ENCODE peak calls at places on chromosomes 3 and 15, in nine cellular contexts. I is heart left ventricle, H is neural crest cell, M is RWPE1, A is tibial artery, Z is pancreas, E is cardiac muscle cell, S is kidney epithelial cell, K is HL-60. U is an unnamed sample.
A peak's percentile ranks its signal among the peaks of the same experiment; 100 is the strongest.

GRCh38 chr3:73926360-73927202 is 301.8 kb upstream of the PDZRN3 start:
- DNase-seq in I (no peak), H (no peak), M (no peak), A (no peak), Z (no peak), E (no peak), S (no peak), K (no peak), U (no peak)

GRCh38 chr3:48002787-48003186 is 13.4 kb downstream of the MAP4 start:
- DNase-seq in I (no peak), H (no peak), M (no peak), A (no peak), Z (no peak), E (no peak), S (no peak), K (no peak), U (no peak)

GRCh38 chr3:140164922-140165590 is 230.1 kb downstream of the CLSTN2 start:
- DNase-seq in I (no peak), H (no peak), M (peak; percentile 49), A (no peak), Z (no peak), E (no peak), S (no peak), K (no peak), U (no peak)

GRCh38 chr3:179179979-179180758 is 32.0 kb downstream of the PIK3CA start:
- DNase-seq in I (no peak), H (no peak), M (no peak), A (no peak), Z (no peak), E (peak; percentile 60), S (no peak), K (no peak), U (no peak)

GRCh38 chr15:44096596-44096995 is 98.5 kb downstream of the FRMD5 start:
- DNase-seq in I (no peak), H (no peak), M (no peak), A (no peak), Z (no peak), E (no peak), S (no peak), K (no peak), U (no peak)

GRCh38 chr3:29972594-29972993 is 633.8 kb upstream of the TGFBR2 start:
- DNase-seq in I (no peak), H (no peak), M (no peak), A (no peak), Z (no peak), E (peak; percentile 95), S (peak; percentile 5), K (no peak), U (no peak)

GRCh38 chr3:194100856-194101390 is 35.0 kb upstream of the HES1 start:
- DNase-seq in I (no peak), H (no peak), M (no peak), A (no peak), Z (no peak), E (no peak), S (no peak), K (no peak), U (no peak)

GRCh38 chr3:107106316-107106715 is 270.9 kb upstream of the CCDC54 start:
- DNase-seq in I (no peak), H (no peak), M (peak; percentile 36), A (no peak), Z (no peak), E (peak; percentile 32), S (peak; percentile 16), K (no peak), U (no peak)

GRCh38 chr3:132289311-132289710 is 27.9 kb upstream of the ACP3 start:
- DNase-seq in I (no peak), H (no peak), M (no peak), A (no peak), Z (no peak), E (peak; percentile 50), S (no peak), K (no peak), U (no peak)

GRCh38 chr15:78507831-78508160 is 419 bp downstream of the HYKK start:
- DNase-seq in I (no peak), H (no peak), M (no peak), A (no peak), Z (no peak), E (no peak), S (no peak), K (no peak), U (no peak)

GRCh38 chr15:92683511-92683834 is 27.9 kb upstream of the FAM174B start:
- DNase-seq in I (peak; percentile 42), H (peak; percentile 41), M (no peak), A (no peak), Z (peak; percentile 49), E (peak; percentile 81), S (no peak), K (no peak), U (peak; percentile 62)

GRCh38 chr3:53835257-53835656 is 11.0 kb downstream of the CHDH start:
- DNase-seq in I (no peak), H (no peak), M (no peak), A (no peak), Z (no peak), E (no peak), S (no peak), K (no peak), U (no peak)

GRCh38 chr3:114108137-114108536 is 51.6 kb downstream of the QTRT2 start:
- DNase-seq in I (no peak), H (no peak), M (no peak), A (no peak), Z (no peak), E (no peak), S (no peak), K (no peak), U (no peak)

GRCh38 chr3:165638066-165638465 is 199.2 kb downstream of the BCHE start:
- DNase-seq in I (no peak), H (no peak), M (no peak), A (no peak), Z (no peak), E (no peak), S (no peak), K (no peak), U (no peak)

GRCh38 chr15:59846100-59846499 is 157.0 kb upstream of the BNIP2 start:
- DNase-seq in I (no peak), H (no peak), M (no peak), A (no peak), Z (no peak), E (no peak), S (no peak), K (no peak), U (no peak)

GRCh38 chr3:162605651-162606204 is 1109.1 kb downstream of the OTOL1 start:
- DNase-seq in I (no peak), H (no peak), M (no peak), A (no peak), Z (no peak), E (no peak), S (no peak), K (no peak), U (no peak)

GRCh38 chr15:92142242-92143232 is 251.1 kb upstream of the ST8SIA2 start:
- DNase-seq in I (peak; percentile 63), H (no peak), M (no peak), A (no peak), Z (no peak), E (peak; percentile 14), S (no peak), K (no peak), U (no peak)

GRCh38 chr3:77188210-77188609 is 148.3 kb downstream of the ROBO2 start:
- DNase-seq in I (no peak), H (no peak), M (no peak), A (no peak), Z (no peak), E (no peak), S (no peak), K (no peak), U (no peak)

GRCh38 chr3:77189684-77190083 is 149.8 kb downstream of the ROBO2 start:
- DNase-seq in I (no peak), H (no peak), M (no peak), A (no peak), Z (no peak), E (no peak), S (no peak), K (no peak), U (no peak)

GRCh38 chr3:77189258-77189657 is 149.4 kb downstream of the ROBO2 start:
- DNase-seq in I (no peak), H (no peak), M (no peak), A (no peak), Z (no peak), E (no peak), S (no peak), K (no peak), U (no peak)

GRCh38 chr3:77186728-77187127 is 146.8 kb downstream of the ROBO2 start:
- DNase-seq in I (no peak), H (no peak), M (peak; percentile 14), A (no peak), Z (no peak), E (peak; percentile 7), S (peak; percentile 2), K (peak; percentile 18), U (no peak)

GRCh38 chr3:77186319-77186718 is 146.4 kb downstream of the ROBO2 start:
- DNase-seq in I (no peak), H (no peak), M (no peak), A (no peak), Z (no peak), E (no peak), S (no peak), K (no peak), U (no peak)
- TF ChIP-seq CTCF in I (no peak), H (no peak), M (no peak), A (no peak), Z (no peak), E (no peak), S (no peak), K (no peak), U (no peak)

DNA sequence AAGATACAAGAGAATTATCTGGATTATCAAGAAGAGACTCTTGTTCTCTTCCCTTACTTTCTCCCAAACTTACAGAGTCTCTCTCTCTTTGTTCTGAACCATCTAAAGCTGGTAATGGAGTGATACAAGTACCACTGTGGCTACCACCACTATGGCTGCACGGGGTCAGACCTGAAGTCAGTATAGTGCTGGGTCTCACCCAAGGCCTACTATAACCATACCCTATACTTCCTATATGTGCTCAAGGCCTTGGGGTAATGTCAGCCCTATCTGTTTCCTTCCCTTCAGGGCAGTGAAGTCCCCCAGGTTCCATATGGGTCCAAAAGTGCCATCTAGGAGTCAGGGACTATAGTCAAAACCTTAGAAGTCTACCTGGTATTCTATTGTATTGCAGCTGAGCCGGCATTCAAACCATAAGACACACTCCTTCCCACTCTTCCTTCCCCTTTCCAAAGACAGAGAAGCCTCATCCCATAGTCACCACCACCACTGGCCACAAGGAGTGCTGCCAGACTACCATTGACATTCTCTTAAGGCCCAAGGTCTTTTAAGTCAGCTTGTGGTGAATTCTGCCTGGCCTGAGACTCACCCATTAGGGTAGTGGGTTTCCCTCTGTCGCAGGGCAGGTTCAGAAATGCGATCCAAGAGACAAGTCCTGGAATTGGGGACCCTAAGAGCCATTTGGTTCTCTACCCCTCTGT is 615.0 kb upstream of the NECTIN3 start:
- DNase-seq in I (no peak), H (no peak), M (no peak), A (no peak), Z (no peak), E (no peak), S (no peak), K (no peak), U (no peak)
- TF ChIP-seq CTCF in I (no peak), H (no peak), M (no peak), A (no peak), Z (no peak), E (no peak), S (no peak), K (no peak), U (no peak)

GRCh38 chr15:39581501-39582285 is 814 bp downstream of the THBS1 start:
- DNase-seq in I (peak; percentile 56), H (peak; percentile 13), M (peak; percentile 64), A (peak; percentile 56), Z (peak; percentile 77), E (peak; percentile 67), S (no peak), K (no peak), U (peak; percentile 42)
- TF ChIP-seq CTCF in I (peak; percentile 34), H (peak; percentile 34), M (peak; percentile 77), A (no peak), Z (peak; percentile 35), E (peak; percentile 51), S (peak; percentile 68), K (no peak), U (peak; percentile 13)

GRCh38 chr3:127694467-127695215 is 21.9 kb downstream of the ABTB1 start:
- DNase-seq in I (peak; percentile 64), H (no peak), M (peak; percentile 55), A (no peak), Z (peak; percentile 88), E (no peak), S (no peak), K (no peak), U (peak; percentile 54)
- TF ChIP-seq CTCF in I (peak; percentile 52), H (peak; percentile 17), M (peak; percentile 41), A (peak; percentile 43), Z (peak; percentile 46), E (peak; percentile 14), S (peak; percentile 57), K (peak; percentile 57), U (no peak)